ENCODE peak calls at places on chromosomes 16 and 17, in nine cellular contexts. G, N, S, A, W, V, J, P and Q are unnamed samples.
A peak's percentile ranks its signal among the peaks of the same experiment; 100 is the strongest.

GRCh38 chr17:3663102-3664011 is 5.0 kb downstream of the TAX1BP3 start:
- DNase-seq in G (no peak), J (no peak), S (no peak), A (no peak), V (no peak), P (no peak), N (no peak), W (no peak), Q (no peak)

GRCh38 chr16:50665128-50665878 is 15.8 kb downstream of the SNX20 start:
- DNase-seq in W (peak; percentile 74), J (peak; percentile 63), G (peak; percentile 84), V (peak; percentile 79), P (peak; percentile 89), N (peak; percentile 61), S (peak; percentile 56), A (peak; percentile 83), Q (peak; percentile 69)

GRCh38 chr16:19168173-19169080 is at the start of gene SYT17:
- DNase-seq in W (peak; percentile 22), S (no peak), J (peak; percentile 50), V (no peak), N (no peak), A (no peak), G (no peak), P (peak; percentile 35), Q (peak; percentile 18)

GRCh38 chr16:3904875-3905274 is 24.4 kb upstream of the CREBBP start:
- DNase-seq in G (no peak), J (no peak), V (no peak), W (no peak), N (no peak), S (no peak), A (no peak), P (no peak), Q (no peak)

GRCh38 chr16:54482892-54483574 is 196.4 kb upstream of the IRX3 start:
- DNase-seq in G (no peak), W (no peak), A (no peak), N (no peak), J (no peak), S (no peak), P (no peak), V (no peak), Q (no peak)

GRCh38 chr17:75394332-75394918 is 11.1 kb downstream of the GRB2 start:
- DNase-seq in N (no peak), A (no peak), J (no peak), P (no peak), W (no peak), S (no peak), V (no peak), G (no peak), Q (no peak)

GRCh38 chr17:39655105-39655504 is 10.0 kb upstream of the TCAP start:
- DNase-seq in N (no peak), P (no peak), G (no peak), J (no peak), A (no peak), S (no peak), W (no peak), V (no peak), Q (no peak)

GRCh38 chr17:75501378-75502071 is 13.8 kb downstream of the CASKIN2 start:
- DNase-seq in G (no peak), J (no peak), S (no peak), V (no peak), W (no peak), A (no peak), N (no peak), P (no peak), Q (no peak)

GRCh38 chr17:30345089-30345433 is 11.2 kb upstream of the TMIGD1 start:
- DNase-seq in J (no peak), W (no peak), P (no peak), V (no peak), S (no peak), A (no peak), G (no peak), N (no peak), Q (no peak)

GRCh38 chr16:55225972-55226542 is 97.9 kb upstream of the IRX6 start:
- DNase-seq in P (no peak), V (no peak), N (no peak), J (no peak), G (no peak), A (no peak), W (no peak), S (no peak), Q (no peak)

GRCh38 chr16:15141586-15141985 is 47.5 kb upstream of the RRN3 start:
- DNase-seq in P (no peak), V (no peak), J (no peak), A (no peak), N (no peak), S (no peak), G (no peak), W (no peak), Q (no peak)

GRCh38 chr17:7573324-7574080 is 5.9 kb upstream of the CD68 start:
- DNase-seq in J (peak; percentile 80), W (peak; percentile 94), N (no peak), A (peak; percentile 81), S (peak; percentile 74), P (peak; percentile 85), V (peak; percentile 97), G (peak; percentile 89), Q (no peak)

GRCh38 chr16:66382171-66382965 is 15.9 kb downstream of the CDH5 start:
- DNase-seq in A (no peak), P (peak; percentile 16), N (peak; percentile 32), J (no peak), V (peak; percentile 63), G (no peak), S (no peak), W (no peak), Q (no peak)

GRCh38 chr16:19512297-19512696 is 9.6 kb downstream of the GDE1 start:
- DNase-seq in P (no peak), J (no peak), N (no peak), W (no peak), V (no peak), G (no peak), A (no peak), S (no peak), Q (no peak)

GRCh38 chr16:65319621-65320231 is 197.9 kb upstream of the CDH11 start:
- DNase-seq in P (no peak), W (no peak), A (no peak), G (no peak), N (no peak), S (no peak), V (no peak), J (no peak), Q (no peak)

GRCh38 chr17:81429353-81429774 is 34.1 kb downstream of the BAHCC1 start:
- DNase-seq in N (no peak), S (peak; percentile 68), W (no peak), V (peak; percentile 87), J (no peak), P (no peak), A (no peak), G (no peak), Q (peak; percentile 86)